ENCODE peak calls at places on chromosomes 2 and 18, in ten cellular contexts. B is activated CD4-positive, alpha-beta T cell treated with anti-CD3 and anti-CD28 coated beads for 1 hour; J is kidney glomerular epithelial cell; N is GM23248; W is renal cortical epithelial cell; U is H9; P is sigmoid colon; Y is heart right ventricle; G is HEK293T; A is AG20443. Z is an unnamed sample.

GRCh38 chr2:200871151-200871550 is 6.7 kb upstream of the CLK1 start:
- DNase-seq in B (no peak), J (no peak), N (no peak), W (no peak), U (no peak), P (no peak), Y (no peak), G (no peak), A (no peak), Z (no peak)

GRCh38 chr18:77131652-77132368 is 773 bp downstream of the MBP start:
- DNase-seq in B (no peak), J (no peak), N (peak), W (no peak), U (no peak), P (peak), Y (peak), G (peak), A (peak), Z (peak)

GRCh38 chr2:6410265-6410664 is 455.4 kb downstream of the CMPK2 start:
- DNase-seq in B (no peak), J (no peak), N (peak), W (no peak), U (no peak), P (no peak), Y (no peak), G (no peak), A (no peak), Z (no peak)

GRCh38 chr2:54738281-54738680 is 14.8 kb downstream of the EML6 start:
- DNase-seq in B (no peak), J (no peak), N (no peak), W (no peak), U (no peak), P (no peak), Y (no peak), G (no peak), A (no peak), Z (no peak)

GRCh38 chr2:46158661-46159060 is 138.5 kb upstream of the EPAS1 start:
- DNase-seq in B (no peak), J (no peak), N (no peak), W (no peak), U (no peak), P (no peak), Y (no peak), G (no peak), A (no peak), Z (no peak)

GRCh38 chr2:217685255-217685605 is 317.6 kb downstream of the TNS1 start:
- DNase-seq in B (no peak), J (peak), N (peak), W (peak), U (no peak), P (peak), Y (no peak), G (peak), A (peak), Z (peak)

GRCh38 chr2:211948932-211949331 is 589.7 kb downstream of the ERBB4 start:
- DNase-seq in B (no peak), J (no peak), N (no peak), W (no peak), U (no peak), P (no peak), Y (no peak), G (no peak), A (no peak), Z (no peak)

GRCh38 chr2:118032169-118033013 is 18.5 kb upstream of the CCDC93 start:
- DNase-seq in B (no peak), J (peak), N (peak), W (peak), U (peak), P (no peak), Y (no peak), G (peak), A (peak), Z (no peak)

GRCh38 chr2:98518106-98518505 is 73.4 kb downstream of the INPP4A start:
- DNase-seq in B (peak), J (no peak), N (peak), W (peak), U (no peak), P (peak), Y (peak), G (no peak), A (no peak), Z (peak)

GRCh38 chr18:34707670-34708069 is 2.4 kb upstream of the DTNA start:
- DNase-seq in B (no peak), J (peak), N (peak), W (peak), U (no peak), P (peak), Y (peak), G (peak), A (peak), Z (peak)

GRCh38 chr2:105090091-105090490 is 52.2 kb downstream of the MRPS9 start:
- DNase-seq in B (no peak), J (no peak), N (no peak), W (no peak), U (no peak), P (no peak), Y (no peak), G (no peak), A (no peak), Z (no peak)

GRCh38 chr2:241584446-241584845 is 25.9 kb downstream of the BOK start:
- DNase-seq in B (no peak), J (no peak), N (peak), W (peak), U (no peak), P (no peak), Y (no peak), G (no peak), A (no peak), Z (no peak)

GRCh38 chr2:230455005-230455684 is 39.1 kb downstream of the SP100 start:
- DNase-seq in B (no peak), J (no peak), N (no peak), W (no peak), U (no peak), P (no peak), Y (no peak), G (no peak), A (no peak), Z (no peak)

GRCh38 chr2:84971799-84972790 is 1.1 kb downstream of the KCMF1 start:
- DNase-seq in B (peak), J (peak), N (peak), W (no peak), U (no peak), P (peak), Y (peak), G (peak), A (peak), Z (peak)

GRCh38 chr2:86193901-86194567 is 1.2 kb downstream of the IMMT start:
- DNase-seq in B (no peak), J (no peak), N (peak), W (peak), U (no peak), P (no peak), Y (no peak), G (no peak), A (no peak), Z (peak)

GRCh38 chr2:235511187-235511661 is 17.4 kb downstream of the AGAP1 start:
- DNase-seq in B (no peak), J (peak), N (peak), W (peak), U (no peak), P (no peak), Y (no peak), G (no peak), A (peak), Z (peak)

GRCh38 chr18:58391932-58392331 is 237.0 kb downstream of the ALPK2 start:
- DNase-seq in B (no peak), J (no peak), N (peak), W (no peak), U (no peak), P (no peak), Y (no peak), G (no peak), A (no peak), Z (peak)

GRCh38 chr2:56185582-56186046 is 1.8 kb downstream of the CCDC85A start:
- DNase-seq in B (no peak), J (peak), N (peak), W (peak), U (peak), P (no peak), Y (peak), G (peak), A (peak), Z (peak)

GRCh38 chr2:224009605-224010330 is 29.3 kb downstream of the SERPINE2 start:
- DNase-seq in B (no peak), J (no peak), N (peak), W (peak), U (no peak), P (no peak), Y (no peak), G (no peak), A (no peak), Z (no peak)

GRCh38 chr2:217666338-217666737 is 336.5 kb downstream of the TNS1 start:
- DNase-seq in B (no peak), J (peak), N (peak), W (peak), U (no peak), P (no peak), Y (no peak), G (no peak), A (peak), Z (no peak)

GRCh38 chr2:126914811-126915500 is 16.3 kb downstream of the TEX51 start:
- DNase-seq in B (no peak), J (no peak), N (no peak), W (no peak), U (no peak), P (peak), Y (no peak), G (no peak), A (no peak), Z (no peak)

GRCh38 chr2:40160730-40161129 is 291.2 kb downstream of the SLC8A1 start:
- DNase-seq in B (no peak), J (no peak), N (no peak), W (no peak), U (no peak), P (no peak), Y (no peak), G (no peak), A (no peak), Z (no peak)

GRCh38 chr2:67210430-67210829 is 186.7 kb upstream of the ETAA1 start:
- DNase-seq in B (no peak), J (no peak), N (no peak), W (no peak), U (no peak), P (no peak), Y (no peak), G (peak), A (no peak), Z (no peak)

GRCh38 chr2:128385365-128385764 is 66.7 kb upstream of the HS6ST1 start:
- DNase-seq in B (no peak), J (no peak), N (no peak), W (no peak), U (peak), P (peak), Y (no peak), G (no peak), A (no peak), Z (no peak)

GRCh38 chr2:234978466-234979203 is 26.8 kb downstream of the SH3BP4 start:
- DNase-seq in B (no peak), J (peak), N (peak), W (peak), U (no peak), P (no peak), Y (no peak), G (no peak), A (no peak), Z (no peak)

GRCh38 chr2:229980440-229981184 is 58.3 kb downstream of the FBXO36 start:
- DNase-seq in B (no peak), J (no peak), N (peak), W (no peak), U (peak), P (peak), Y (peak), G (no peak), A (peak), Z (peak)

GRCh38 chr18:46484971-46485370 is 172.0 kb downstream of the LOXHD1 start:
- DNase-seq in B (no peak), J (no peak), N (no peak), W (no peak), U (no peak), P (no peak), Y (no peak), G (no peak), A (no peak), Z (no peak)

GRCh38 chr2:121736140-121736461 is 574 bp downstream of the NIFK start:
- DNase-seq in B (no peak), J (no peak), N (peak), W (no peak), U (no peak), P (no peak), Y (no peak), G (no peak), A (no peak), Z (no peak)

GRCh38 chr2:229273384-229274338 is 2.6 kb upstream of the PID1 start:
- DNase-seq in B (no peak), J (peak), N (peak), W (peak), U (peak), P (peak), Y (peak), G (peak), A (peak), Z (peak)

GRCh38 chr18:13445241-13445897 is 226.8 kb downstream of the LDLRAD4 start:
- DNase-seq in B (no peak), J (no peak), N (no peak), W (no peak), U (no peak), P (no peak), Y (no peak), G (no peak), A (no peak), Z (no peak)

GRCh38 chr2:208146006-208146405 is at the start of gene CRYGB:
- DNase-seq in B (no peak), J (no peak), N (no peak), W (no peak), U (no peak), P (no peak), Y (no peak), G (no peak), A (no peak), Z (no peak)

GRCh38 chr2:235966932-235967331 is 201.3 kb downstream of the GBX2 start:
- DNase-seq in B (no peak), J (no peak), N (no peak), W (no peak), U (no peak), P (peak), Y (no peak), G (no peak), A (no peak), Z (no peak)

Z was measured in ELF-1.